ENCODE peak calls at places on chromosomes 16 and 17, in ten cellular contexts. B, S, E, C, P, M, D, V, J and T are unnamed samples.

GRCh38 chr17:7774037-7774659 is 56.6 kb downstream of the DNAH2 start:
- DNase-seq in B (peak; percentile 32), E (peak; percentile 70), P (no peak), V (no peak), C (peak; percentile 79), M (peak; percentile 78), S (no peak), J (peak; percentile 83), D (peak; percentile 59), T (peak; percentile 32)

GRCh38 chr17:64022631-64023063 is 2.2 kb upstream of the ICAM2 start:
- DNase-seq in B (no peak), J (no peak), V (no peak), E (peak; percentile 70), M (no peak), P (peak; percentile 26), D (no peak), C (no peak), S (no peak), T (no peak)

GRCh38 chr17:45221081-45221996 is at the start of gene FMNL1:
- DNase-seq in P (peak; percentile 85), M (no peak), J (no peak), D (no peak), S (peak; percentile 75), E (peak; percentile 40), B (no peak), C (no peak), V (peak; percentile 86), T (no peak)

GRCh38 chr16:81517630-81518438 is 73.2 kb downstream of the CMIP start:
- DNase-seq in J (peak; percentile 62), E (no peak), M (peak; percentile 55), C (peak; percentile 67), B (peak; percentile 21), D (peak; percentile 43), S (no peak), P (no peak), V (no peak), T (no peak)

GRCh38 chr16:85360323-85361277 is 248.3 kb upstream of the CIBAR2 start:
- DNase-seq in M (no peak), E (no peak), B (no peak), P (no peak), S (no peak), D (no peak), C (no peak), V (peak; percentile 68), J (no peak), T (peak; percentile 95)

GRCh38 chr17:9360610-9361571 is 214.7 kb downstream of the STX8 start:
- DNase-seq in V (no peak), M (peak; percentile 89), P (no peak), S (no peak), C (peak; percentile 67), E (peak; percentile 86), D (peak; percentile 74), B (peak; percentile 53), J (peak; percentile 91), T (no peak)

GRCh38 chr17:32461853-32462617 is 17.7 kb downstream of the PSMD11 start:
- DNase-seq in C (peak; percentile 35), V (no peak), B (no peak), M (peak; percentile 52), E (peak; percentile 62), P (peak; percentile 90), S (peak; percentile 65), J (peak; percentile 63), D (peak; percentile 82), T (peak; percentile 57)

GRCh38 chr17:80481284-80482057 is 5.1 kb upstream of the NPTX1 start:
- DNase-seq in M (no peak), C (no peak), P (peak; percentile 80), D (no peak), V (no peak), E (peak; percentile 70), B (no peak), J (no peak), S (no peak), T (peak; percentile 8)

GRCh38 chr17:81512984-81513668 is 527 bp upstream of the ACTG1 start:
- DNase-seq in M (peak; percentile 43), B (no peak), D (peak; percentile 69), P (peak; percentile 95), V (peak; percentile 78), S (peak; percentile 61), C (no peak), J (peak; percentile 59), E (peak; percentile 60), T (no peak)

GRCh38 chr16:50153648-50154368 is 702 bp downstream of the TENT4B start:
- DNase-seq in D (peak; percentile 17), B (no peak), J (no peak), V (peak; percentile 71), S (peak; percentile 52), P (peak; percentile 69), C (no peak), E (peak; percentile 45), M (no peak), T (peak; percentile 44)

GRCh38 chr16:22813946-22814325 is at the start of gene HS3ST2:
- DNase-seq in M (no peak), D (peak; percentile 2), V (peak; percentile 50), E (no peak), J (no peak), S (no peak), B (no peak), P (peak; percentile 91), C (peak; percentile 62), T (peak; percentile 89)
- TF ChIP-seq CTCF in M (no peak), D (no peak), V (no peak), E (no peak), J (no peak), S (no peak), B (no peak), P (peak; percentile 75), C (peak; percentile 45), T (peak; percentile 44)

GRCh38 chr17:69722518-69722917 is 308.0 kb downstream of the MAP2K6 start:
- DNase-seq in B (no peak), M (no peak), V (no peak), E (no peak), P (no peak), J (no peak), C (no peak), S (no peak), D (no peak), T (no peak)
- H3K4me3 ChIP-seq in B (no peak overlapping the region), M (no peak overlapping the region), V (no peak overlapping the region), E (no peak overlapping the region), P (no peak overlapping the region), J (no peak overlapping the region), C (no peak overlapping the region), S (no peak overlapping the region), D (no peak overlapping the region), T (no peak overlapping the region)

DNA sequence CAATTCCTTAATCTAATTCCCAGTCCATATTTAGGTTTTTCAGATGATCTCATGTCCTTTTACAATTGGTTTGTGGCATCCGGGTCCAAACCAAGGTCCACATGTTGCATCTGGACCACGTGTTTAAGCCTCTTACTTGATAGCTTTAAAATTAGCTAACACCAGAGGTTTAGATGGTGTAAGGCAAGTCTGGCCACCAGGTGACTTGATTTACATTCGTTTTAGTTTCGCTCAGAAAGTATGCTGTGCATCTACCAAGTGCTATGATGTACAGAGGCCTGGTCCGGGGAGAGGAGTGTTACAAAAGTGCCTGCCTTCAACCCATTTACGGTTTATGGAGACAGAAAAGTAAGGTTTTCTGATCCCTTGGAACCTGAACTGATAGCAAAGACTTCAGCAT is 878 bp upstream of the DNAJA2 start:
- DNase-seq in C (no peak), S (no peak), E (no peak), P (peak; percentile 53), J (peak; percentile 15), B (no peak), M (no peak), V (no peak), D (peak; percentile 26), T (peak; percentile 39)
- TF ChIP-seq CTCF in C (no peak), S (no peak), E (peak; percentile 5), P (peak; percentile 52), J (no peak), B (peak; percentile 4), M (no peak), V (no peak), D (no peak), T (no peak)

DNA sequence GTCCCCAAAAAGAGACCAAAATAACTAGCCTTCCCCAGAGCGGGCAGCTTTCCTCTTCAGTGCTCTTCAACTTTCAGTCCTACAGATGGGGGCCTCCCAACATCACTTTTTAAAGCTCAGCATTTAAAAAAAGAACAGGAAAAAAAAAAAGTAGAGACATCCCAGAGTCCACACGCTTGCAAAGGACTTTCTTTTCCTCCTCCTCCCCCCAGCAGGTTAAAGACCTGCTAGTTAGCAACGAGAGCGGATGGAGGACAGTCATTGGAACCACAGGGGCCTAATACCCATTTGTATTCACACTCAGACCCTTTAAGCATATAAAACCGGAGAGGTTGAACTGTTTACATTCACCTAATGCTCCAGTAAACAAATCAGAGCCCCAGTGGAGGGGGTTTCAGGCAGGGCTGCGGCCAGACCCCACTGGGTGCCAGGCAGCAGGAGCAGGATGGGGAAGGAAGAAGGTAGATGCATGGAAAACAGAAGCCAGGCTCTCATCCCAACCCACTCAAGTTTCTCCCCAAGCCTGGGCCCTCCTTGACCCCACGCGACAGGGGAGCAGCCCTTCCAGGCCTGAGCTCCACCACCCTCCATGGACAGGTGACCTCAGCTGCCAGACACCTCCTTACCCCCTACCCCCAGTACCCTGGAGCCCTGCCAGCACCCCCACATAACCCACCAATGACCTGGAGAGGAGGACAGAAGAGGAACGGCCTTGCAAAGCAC is 15.2 kb downstream of the ZFHX3 start:
- DNase-seq in V (no peak), S (no peak), C (no peak), B (no peak), E (no peak), M (no peak), D (no peak), J (no peak), P (peak; percentile 83), T (no peak)
- H3K4me3 ChIP-seq in V (no peak overlapping the region), S (no peak overlapping the region), C (no peak overlapping the region), B (no peak overlapping the region), E (no peak overlapping the region), M (no peak overlapping the region), D (no peak overlapping the region), J (no peak overlapping the region), P (peak overlapping the region; percentile 9), T (no peak overlapping the region)

GRCh38 chr16:11526921-11527320 is 59.8 kb downstream of the LITAF start:
- DNase-seq in S (no peak), B (no peak), P (peak; percentile 74), E (no peak), J (no peak), V (no peak), D (no peak), M (no peak), C (no peak), T (peak; percentile 60)

GRCh38 chr16:11528053-11528452 is 58.7 kb downstream of the LITAF start:
- DNase-seq in V (no peak), D (no peak), C (no peak), E (no peak), B (no peak), M (no peak), J (no peak), S (no peak), P (no peak), T (no peak)

GRCh38 chr16:11521019-11521418 is 65.7 kb downstream of the LITAF start:
- DNase-seq in S (no peak), V (no peak), P (no peak), M (no peak), D (no peak), C (no peak), J (no peak), E (no peak), B (no peak), T (no peak)

GRCh38 chr16:11524098-11524760 is 62.5 kb downstream of the LITAF start:
- DNase-seq in M (no peak), D (peak; percentile 8), C (no peak), S (no peak), B (no peak), P (no peak), V (no peak), E (no peak), J (no peak), T (no peak)
- TF ChIP-seq CTCF in M (peak; percentile 28), D (no peak), C (no peak), S (no peak), B (no peak), P (no peak), V (no peak), E (no peak), J (no peak), T (no peak)

GRCh38 chr16:58271589-58271988 is 23.2 kb downstream of the PRSS54 start:
- DNase-seq in B (no peak), S (no peak), P (no peak), D (no peak), V (no peak), E (no peak), M (no peak), C (no peak), J (no peak), T (no peak)
- H3K4me3 ChIP-seq in B (no peak overlapping the region), S (no peak overlapping the region), P (no peak overlapping the region), D (no peak overlapping the region), V (no peak overlapping the region), E (no peak overlapping the region), M (no peak overlapping the region), C (no peak overlapping the region), J (no peak overlapping the region), T (no peak overlapping the region)